ENCODE peak calls at places on chromosomes 16 and 17, in six cellular contexts. X is mesendoderm, K is cardiac muscle cell, C is body of pancreas, G is neural progenitor cell, E is IMR-90. O is an unnamed sample. For H3K27me3, the result is how much of the 10 kb centered on the place peaks cover.

GRCh38 chr16:14564881-14565687 is 65.0 kb downstream of the PARN start:
- DNase-seq in E (peak), X (no peak), C (no peak), K (peak), G (no peak), O (no peak)

GRCh38 chr17:42586514-42587230 is 9.1 kb upstream of the PSMC3IP start:
- DNase-seq in E (no peak), X (no peak), C (no peak), K (no peak), G (no peak), O (no peak)

GRCh38 chr17:332023-332422 is 20.6 kb downstream of the RPH3AL start:
- DNase-seq in K (no peak), X (no peak), G (no peak), C (peak), E (no peak), O (no peak)

GRCh38 chr17:78257810-78258322 is 26.4 kb downstream of the TMEM235 start:
- DNase-seq in K (peak), C (no peak), G (no peak), X (no peak), E (peak), O (peak)

GRCh38 chr16:67185003-67185865 is 1.5 kb upstream of the MATCAP1 start:
- DNase-seq in G (peak), C (peak), E (peak), K (peak), X (peak), O (peak)

GRCh38 chr16:78240459-78241222 is 141.2 kb downstream of the WWOX start:
- DNase-seq in X (peak), K (no peak), G (peak), E (no peak), C (peak), O (peak)

GRCh38 chr17:81239714-81240555 is 817 bp downstream of the NDUFAF8 start:
- DNase-seq in G (peak), C (no peak), E (peak), X (no peak), K (no peak), O (peak)

GRCh38 chr16:77169650-77170236 is 21.2 kb upstream of the MON1B start:
- DNase-seq in K (peak), E (peak), C (peak), X (peak), G (peak), O (peak)

GRCh38 chr16:17951273-17951845 is 385.2 kb downstream of the NPIPA8 start:
- DNase-seq in C (no peak), X (peak), E (no peak), K (no peak), G (no peak), O (no peak)

GRCh38 chr17:57456622-57457021 is 200.3 kb downstream of the MSI2 start:
- DNase-seq in C (no peak), G (no peak), K (no peak), E (no peak), X (no peak), O (no peak)

GRCh38 chr17:19336938-19337711 is 25.4 kb downstream of the B9D1 start:
- DNase-seq in X (peak), C (no peak), K (no peak), E (no peak), G (peak), O (peak)

GRCh38 chr16:75486014-75486404 is 9.2 kb downstream of the CHST6 start:
- DNase-seq in C (no peak), X (no peak), G (no peak), E (no peak), K (no peak), O (no peak)

GRCh38 chr17:75271955-75272847 is 1.2 kb upstream of the MIF4GD start:
- DNase-seq in X (no peak), G (no peak), E (peak), C (peak), K (peak), O (peak)

GRCh38 chr16:50390914-50391700 is 22.3 kb upstream of the BRD7 start:
- DNase-seq in E (no peak), K (no peak), C (no peak), X (no peak), G (peak), O (no peak)

DNA sequence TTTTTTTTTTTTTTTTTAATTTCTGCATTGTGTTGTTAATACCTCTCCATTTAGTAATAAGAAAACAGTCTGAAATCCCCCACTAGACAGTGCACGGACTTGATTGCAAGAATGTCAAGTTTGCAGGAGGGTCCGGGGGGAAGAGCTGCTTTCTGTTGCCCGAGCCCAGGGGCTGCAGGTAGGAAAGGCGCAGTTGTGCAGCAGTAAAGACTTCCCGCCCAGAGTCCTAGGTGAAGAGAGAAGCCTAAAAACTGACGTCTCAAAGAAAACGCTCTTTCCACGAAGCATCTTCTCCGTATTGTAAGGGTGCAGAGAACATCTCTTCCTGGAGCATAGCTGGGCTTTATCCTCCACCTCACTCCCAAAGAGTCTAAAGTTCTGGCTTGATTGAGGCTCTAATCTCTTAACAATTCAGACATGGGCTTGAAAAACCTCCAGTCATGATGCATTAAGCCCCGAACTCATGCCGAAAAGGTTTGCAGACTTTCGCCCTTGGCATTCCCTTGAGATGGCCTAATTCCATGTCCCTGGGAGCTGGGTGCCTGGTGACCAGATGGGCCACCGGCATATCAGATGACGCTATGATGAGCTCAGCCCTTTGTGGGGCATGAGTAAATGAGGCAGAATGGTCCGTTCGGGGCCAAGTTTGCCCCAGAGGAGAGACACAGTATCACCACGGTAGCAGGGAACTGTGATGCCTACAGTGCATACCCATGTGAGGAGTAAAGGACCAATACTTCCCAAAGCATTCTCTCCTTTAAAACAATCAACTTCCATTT is 436.2 kb upstream of the ZFHX3 start:
- DNase-seq in K (no peak), E (no peak), G (no peak), C (no peak), X (peak), O (no peak)
- H3K4me3 ChIP-seq in K (no peak), E (no peak), G (no peak), C (no peak), X (no peak), O (no peak)

DNA sequence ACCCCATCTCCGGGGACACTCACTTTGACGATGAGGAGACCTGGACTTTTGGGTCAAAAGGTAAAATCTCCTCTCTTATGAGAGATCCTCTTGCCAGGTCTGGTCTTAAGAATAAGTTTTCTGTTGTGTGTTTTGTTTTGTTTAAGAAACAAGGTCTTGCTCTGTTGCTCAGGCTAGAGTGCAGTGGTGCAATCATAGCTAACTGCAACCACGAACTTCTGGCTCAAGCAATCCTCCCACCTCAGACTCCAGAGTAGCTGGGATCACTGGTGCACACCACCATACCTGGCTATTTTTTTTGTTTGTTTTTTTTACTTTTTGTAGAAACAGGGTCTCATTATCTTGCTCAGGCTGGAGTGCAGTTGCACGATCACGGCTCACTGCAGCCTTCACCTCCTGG is 4.1 kb downstream of the MMP25 start:
- DNase-seq in C (no peak), K (peak), X (no peak), E (no peak), G (no peak), O (no peak)
- H3K27me3 ChIP-seq in C (under half), K (under half), X (under half), E (under half), G (half or more), O (under half)

DNA sequence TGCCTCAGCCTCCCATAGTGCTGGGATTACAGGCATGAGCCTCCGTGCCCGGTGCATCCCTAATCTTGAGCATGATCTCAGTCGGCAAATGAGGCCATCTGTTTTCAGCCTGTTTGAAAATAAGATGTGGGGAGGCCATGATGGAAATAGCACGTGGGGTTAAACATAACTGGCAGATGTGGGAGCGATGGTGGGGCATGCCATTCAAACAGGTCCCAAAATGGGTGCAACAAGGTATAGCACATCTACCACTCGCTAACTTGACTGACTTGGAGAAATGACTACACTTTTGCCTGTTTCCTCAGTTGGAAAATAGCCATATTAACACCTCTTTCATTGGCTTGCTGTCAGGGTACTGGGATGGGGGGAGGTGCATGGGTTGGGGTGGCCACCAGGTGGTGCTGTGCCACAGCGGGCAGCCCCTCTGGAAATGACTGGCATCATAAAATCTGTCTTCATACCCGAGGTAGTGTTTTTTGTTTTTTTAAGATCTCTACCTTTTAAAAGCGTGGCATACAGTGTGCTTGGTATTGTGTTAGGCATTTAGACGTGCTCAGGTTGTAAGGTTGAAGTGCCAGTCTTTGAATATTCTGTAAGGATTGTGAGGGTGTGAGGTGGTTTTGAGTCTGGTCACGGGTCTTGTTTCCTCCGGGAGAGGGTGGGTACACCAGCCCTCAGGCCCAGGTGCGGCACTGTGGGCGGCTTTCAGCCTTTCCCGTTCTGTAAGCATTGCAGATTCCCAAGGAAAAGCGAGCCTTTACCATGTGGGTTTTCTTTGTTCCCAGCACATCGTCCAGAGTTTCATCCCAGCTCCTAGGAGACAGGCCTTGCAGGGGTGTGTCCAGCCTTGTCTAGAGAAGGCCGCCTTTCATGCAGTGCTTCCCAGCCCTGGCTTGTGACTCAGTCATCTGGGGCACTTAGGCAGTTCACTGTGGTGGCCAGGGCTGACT is 2.9 kb upstream of the TTYH2 start:
- DNase-seq in G (peak), X (peak), E (peak), K (peak), C (peak), O (peak)
- H3K4me3 ChIP-seq in G (no peak), X (no peak), E (no peak), K (no peak), C (no peak), O (no peak)

DNA sequence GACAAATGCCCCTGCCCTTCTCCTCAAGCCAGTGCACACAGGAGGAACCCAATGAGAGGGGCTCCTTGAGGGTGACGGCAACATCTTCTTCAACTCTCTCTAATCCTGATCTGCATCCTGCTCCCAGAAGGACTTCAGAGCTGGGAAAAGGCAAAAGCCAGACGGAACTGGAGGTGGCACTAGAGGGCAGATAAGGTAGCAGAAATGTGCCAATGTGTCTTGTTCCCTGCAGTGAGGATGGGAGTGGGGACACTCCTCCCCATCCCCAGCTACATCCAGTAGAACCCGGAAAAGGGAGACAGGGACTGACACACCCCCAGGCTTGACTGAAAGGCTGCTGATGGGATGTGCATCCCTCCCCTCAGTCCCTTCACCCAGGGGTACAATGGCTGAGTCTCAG is 28.5 kb downstream of the SRCIN1 start:
- DNase-seq in K (no peak), G (no peak), C (no peak), X (no peak), E (no peak), O (peak)
- H3K27me3 ChIP-seq in K (half or more), G (half or more), C (under half), X (half or more), E (half or more), O (half or more)

GRCh38 chr16:11799509-11800384 is 2.7 kb upstream of the ZC3H7A start:
- DNase-seq in G (no peak), E (no peak), K (no peak), C (no peak), X (peak), O (no peak)
- H3K4me3 ChIP-seq in G (no peak), E (no peak), K (no peak), C (no peak), X (no peak), O (no peak)

GRCh38 chr16:86505899-86506864 is 4.1 kb upstream of the FOXF1 start:
- DNase-seq in G (no peak), C (no peak), E (peak), X (no peak), K (no peak), O (peak)
- H3K27me3 ChIP-seq in G (half or more), C (under half), E (under half), X (half or more), K (half or more), O (half or more)

GRCh38 chr16:1762196-1762878 is 9.0 kb downstream of the NME3 start:
- DNase-seq in X (no peak), C (no peak), E (no peak), G (no peak), K (no peak), O (no peak)
- H3K4me3 ChIP-seq in X (no peak), C (no peak), E (no peak), G (no peak), K (no peak), O (no peak)

O was measured in H7.